ENCODE peak calls at places on chromosomes 3 and 15, in five cellular contexts. One of them, this sample, is unnamed.

GRCh38 chr15:67472957-67473356 is 48.0 kb upstream of the C15orf61 start:
- DNase-seq in left ventricle myocardium inferior: no peak
- DNase-seq in endodermal cell: no peak
- DNase-seq in stomach: no peak
- DNase-seq in fibroblast of pulmonary artery: no peak
- DNase-seq in this sample: peak

GRCh38 chr3:141380279-141380678 is 12.0 kb downstream of the ZBTB38 start:
- DNase-seq in left ventricle myocardium inferior: no peak
- DNase-seq in endodermal cell: no peak
- DNase-seq in stomach: no peak
- DNase-seq in fibroblast of pulmonary artery: no peak
- DNase-seq in this sample: no peak

GRCh38 chr3:6540981-6541380 is 319.9 kb upstream of the GRM7 start:
- DNase-seq in left ventricle myocardium inferior: no peak
- DNase-seq in endodermal cell: no peak
- DNase-seq in stomach: no peak
- DNase-seq in fibroblast of pulmonary artery: no peak
- DNase-seq in this sample: no peak

GRCh38 chr3:47641739-47642138 is 63.1 kb upstream of the CSPG5 start:
- DNase-seq in left ventricle myocardium inferior: no peak
- DNase-seq in endodermal cell: no peak
- DNase-seq in stomach: no peak
- DNase-seq in fibroblast of pulmonary artery: no peak
- DNase-seq in this sample: no peak

GRCh38 chr3:45442679-45443214 is 54.4 kb downstream of the LARS2 start:
- DNase-seq in left ventricle myocardium inferior: no peak
- DNase-seq in endodermal cell: no peak
- DNase-seq in stomach: no peak
- DNase-seq in fibroblast of pulmonary artery: no peak
- DNase-seq in this sample: no peak

GRCh38 chr3:130906374-130906995 is 12.6 kb downstream of the ATP2C1 start:
- DNase-seq in left ventricle myocardium inferior: no peak
- DNase-seq in endodermal cell: no peak
- DNase-seq in stomach: no peak
- DNase-seq in fibroblast of pulmonary artery: peak
- DNase-seq in this sample: peak

GRCh38 chr15:48244923-48245322 is 38.8 kb downstream of the SLC12A1 start:
- DNase-seq in left ventricle myocardium inferior: no peak
- DNase-seq in endodermal cell: no peak
- DNase-seq in stomach: no peak
- DNase-seq in fibroblast of pulmonary artery: peak
- DNase-seq in this sample: peak

GRCh38 chr3:58672451-58672850 is 5.9 kb upstream of the FAM3D start:
- DNase-seq in left ventricle myocardium inferior: no peak
- DNase-seq in endodermal cell: no peak
- DNase-seq in stomach: peak
- DNase-seq in fibroblast of pulmonary artery: no peak
- DNase-seq in this sample: no peak

GRCh38 chr3:156120528-156121251 is at the start of gene KCNAB1:
- DNase-seq in left ventricle myocardium inferior: no peak
- DNase-seq in endodermal cell: peak
- DNase-seq in stomach: no peak
- DNase-seq in fibroblast of pulmonary artery: no peak
- DNase-seq in this sample: no peak

GRCh38 chr15:98830034-98830634 is 177.5 kb downstream of the PGPEP1L start:
- DNase-seq in left ventricle myocardium inferior: no peak
- DNase-seq in endodermal cell: peak
- DNase-seq in stomach: no peak
- DNase-seq in fibroblast of pulmonary artery: no peak
- DNase-seq in this sample: no peak

DNA sequence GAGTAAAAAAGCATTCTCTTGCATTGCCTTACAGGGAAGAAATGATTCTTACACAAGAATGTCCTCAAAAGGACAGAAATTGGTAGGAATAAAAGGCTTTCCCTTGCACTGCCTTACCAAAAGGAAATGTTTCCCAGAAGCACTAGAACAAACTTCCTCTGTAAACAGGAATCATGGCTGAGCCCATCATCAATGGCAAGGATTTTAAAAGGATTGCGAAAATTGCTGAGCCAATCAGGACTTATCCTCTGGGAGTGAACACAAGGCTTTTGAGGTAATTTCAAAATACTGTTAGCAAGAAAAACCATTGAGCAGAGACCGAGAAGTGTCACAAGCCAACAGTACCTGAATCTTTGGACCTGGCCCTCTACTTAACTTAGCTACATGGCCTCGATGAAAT is 897.3 kb downstream of the ROBO1 start:
- DNase-seq in left ventricle myocardium inferior: no peak
- DNase-seq in endodermal cell: no peak
- DNase-seq in stomach: no peak
- DNase-seq in fibroblast of pulmonary artery: peak
- DNase-seq in this sample: no peak
- TF ChIP-seq CTCF in left ventricle myocardium inferior: no peak
- TF ChIP-seq CTCF in endodermal cell: no peak
- TF ChIP-seq CTCF in stomach: no peak
- TF ChIP-seq CTCF in fibroblast of pulmonary artery: no peak
- TF ChIP-seq CTCF in this sample: no peak

DNA sequence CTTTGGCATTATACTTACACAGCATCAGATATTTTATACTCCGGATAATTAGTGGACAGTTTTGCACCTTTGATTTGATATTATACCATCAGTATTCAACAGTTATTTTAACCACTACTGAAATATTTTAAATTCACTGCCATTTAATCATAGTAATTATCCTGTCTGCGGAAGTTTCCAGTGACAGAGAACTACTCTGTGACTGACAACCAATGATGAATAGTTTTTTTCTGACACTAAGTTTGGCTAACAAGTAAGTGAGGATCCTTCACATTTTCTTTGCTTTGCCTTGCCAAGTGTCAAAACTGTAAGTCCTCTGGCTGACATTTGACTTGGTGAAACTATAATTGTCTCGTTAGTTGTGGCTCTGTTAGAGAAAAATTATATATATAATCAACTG is 30.5 kb upstream of the GOLGA8B start:
- DNase-seq in left ventricle myocardium inferior: no peak
- DNase-seq in endodermal cell: no peak
- DNase-seq in stomach: no peak
- DNase-seq in fibroblast of pulmonary artery: no peak
- DNase-seq in this sample: no peak
- H3K4me3 ChIP-seq in left ventricle myocardium inferior: no peak
- H3K4me3 ChIP-seq in endodermal cell: no peak
- H3K4me3 ChIP-seq in stomach: no peak
- H3K4me3 ChIP-seq in fibroblast of pulmonary artery: no peak
- H3K4me3 ChIP-seq in this sample: no peak

GRCh38 chr3:43345246-43345645 is 58.9 kb downstream of the SNRK start:
- DNase-seq in left ventricle myocardium inferior: no peak
- DNase-seq in endodermal cell: no peak
- DNase-seq in stomach: no peak
- DNase-seq in fibroblast of pulmonary artery: no peak
- DNase-seq in this sample: no peak

GRCh38 chr3:43346990-43347749 is 60.8 kb downstream of the SNRK start:
- DNase-seq in left ventricle myocardium inferior: no peak
- DNase-seq in endodermal cell: no peak
- DNase-seq in stomach: no peak
- DNase-seq in fibroblast of pulmonary artery: no peak
- DNase-seq in this sample: no peak

GRCh38 chr3:43347774-43348173 is 61.4 kb downstream of the SNRK start:
- DNase-seq in left ventricle myocardium inferior: no peak
- DNase-seq in endodermal cell: no peak
- DNase-seq in stomach: no peak
- DNase-seq in fibroblast of pulmonary artery: no peak
- DNase-seq in this sample: no peak

GRCh38 chr3:43344520-43344919 is 58.2 kb downstream of the SNRK start:
- DNase-seq in left ventricle myocardium inferior: no peak
- DNase-seq in endodermal cell: no peak
- DNase-seq in stomach: no peak
- DNase-seq in fibroblast of pulmonary artery: no peak
- DNase-seq in this sample: no peak

DNA sequence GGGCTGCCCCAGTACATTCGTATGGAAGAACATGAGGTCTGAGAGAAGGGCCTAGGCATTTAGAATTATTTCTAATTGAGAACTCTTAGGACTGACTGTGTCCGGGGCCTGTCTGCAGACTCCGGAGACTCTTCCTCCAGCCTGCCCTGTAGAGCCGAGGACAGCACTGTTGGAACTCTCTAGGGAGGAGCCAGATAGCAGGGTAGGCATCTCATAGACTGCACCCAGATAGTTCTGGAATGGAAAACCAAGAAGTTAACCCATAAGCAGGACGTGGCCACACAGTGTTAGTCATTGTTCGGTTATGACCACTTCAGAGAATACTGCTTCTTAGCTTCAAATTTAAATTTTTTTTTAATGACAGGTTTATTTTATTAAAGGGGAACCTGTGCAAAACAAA is 59.5 kb downstream of the SNRK start:
- DNase-seq in left ventricle myocardium inferior: no peak
- DNase-seq in endodermal cell: no peak
- DNase-seq in stomach: no peak
- DNase-seq in fibroblast of pulmonary artery: peak
- DNase-seq in this sample: no peak
- TF ChIP-seq CTCF in left ventricle myocardium inferior: no peak
- TF ChIP-seq CTCF in endodermal cell: no peak
- TF ChIP-seq CTCF in stomach: no peak
- TF ChIP-seq CTCF in fibroblast of pulmonary artery: no peak
- TF ChIP-seq CTCF in this sample: no peak

DNA sequence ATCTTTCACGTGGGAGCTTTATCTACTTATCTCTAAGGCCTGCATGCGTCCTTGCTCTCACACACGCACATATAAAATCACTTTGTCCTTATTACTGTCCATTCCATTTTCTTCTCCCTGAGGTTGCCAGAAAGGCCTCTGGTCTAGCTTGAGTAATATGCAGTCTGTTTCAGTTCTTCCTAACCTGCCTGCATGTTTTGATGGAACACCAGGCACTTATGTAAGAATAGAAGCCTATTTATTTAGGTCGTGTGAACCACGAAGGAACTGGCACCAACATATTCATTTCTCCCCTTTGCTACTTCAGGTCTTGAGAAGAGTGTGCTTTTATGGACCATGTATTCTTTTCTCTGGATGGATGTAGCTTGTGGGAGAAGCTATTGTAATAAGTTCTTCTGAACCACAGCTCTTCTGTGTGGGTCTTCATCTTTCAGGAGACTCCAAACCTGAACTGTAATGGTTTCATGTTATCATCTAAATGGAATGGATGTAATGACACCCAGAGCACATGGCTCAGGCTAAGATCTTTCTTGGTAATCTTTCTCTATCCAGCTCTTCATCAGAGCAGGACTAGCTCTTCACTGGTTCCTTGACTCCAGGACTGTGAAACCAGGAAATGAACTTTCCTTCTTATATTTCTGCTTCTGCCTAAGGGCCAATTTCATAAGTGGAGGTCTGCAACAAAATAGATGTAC is 53.8 kb downstream of the UBE2E2 start:
- DNase-seq in left ventricle myocardium inferior: no peak
- DNase-seq in endodermal cell: no peak
- DNase-seq in stomach: no peak
- DNase-seq in fibroblast of pulmonary artery: no peak
- DNase-seq in this sample: no peak
- H3K4me3 ChIP-seq in left ventricle myocardium inferior: no peak
- H3K4me3 ChIP-seq in endodermal cell: no peak
- H3K4me3 ChIP-seq in stomach: no peak
- H3K4me3 ChIP-seq in fibroblast of pulmonary artery: no peak
- H3K4me3 ChIP-seq in this sample: no peak

DNA sequence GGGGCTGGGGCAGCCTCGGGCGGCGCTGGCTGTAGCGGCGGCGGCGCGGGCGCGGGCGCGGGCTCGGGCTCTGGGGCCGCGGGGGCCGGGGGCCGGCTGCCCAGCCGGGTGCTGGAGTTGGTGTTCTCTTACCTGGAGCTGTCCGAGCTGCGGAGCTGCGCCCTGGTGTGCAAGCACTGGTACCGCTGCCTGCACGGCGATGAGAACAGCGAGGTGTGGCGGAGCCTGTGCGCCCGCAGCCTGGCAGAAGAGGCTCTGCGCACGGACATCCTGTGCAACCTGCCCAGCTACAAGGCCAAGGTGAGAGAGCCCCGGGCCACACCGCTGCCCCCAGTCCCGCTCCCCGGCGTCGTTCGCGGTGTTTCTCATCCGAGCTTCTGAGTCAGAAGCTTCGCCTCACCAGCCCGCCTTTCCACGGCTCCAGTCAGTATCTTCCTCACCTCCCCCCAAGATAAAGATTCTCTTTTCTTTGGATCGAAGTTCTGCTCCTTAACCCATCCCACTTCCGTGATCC is 600 bp downstream of the FBXO45 start:
- DNase-seq in left ventricle myocardium inferior: peak
- DNase-seq in endodermal cell: peak
- DNase-seq in stomach: peak
- DNase-seq in fibroblast of pulmonary artery: peak
- DNase-seq in this sample: peak
- TF ChIP-seq CTCF in left ventricle myocardium inferior: no peak
- TF ChIP-seq CTCF in endodermal cell: no peak
- TF ChIP-seq CTCF in stomach: no peak
- TF ChIP-seq CTCF in fibroblast of pulmonary artery: no peak
- TF ChIP-seq CTCF in this sample: peak

DNA sequence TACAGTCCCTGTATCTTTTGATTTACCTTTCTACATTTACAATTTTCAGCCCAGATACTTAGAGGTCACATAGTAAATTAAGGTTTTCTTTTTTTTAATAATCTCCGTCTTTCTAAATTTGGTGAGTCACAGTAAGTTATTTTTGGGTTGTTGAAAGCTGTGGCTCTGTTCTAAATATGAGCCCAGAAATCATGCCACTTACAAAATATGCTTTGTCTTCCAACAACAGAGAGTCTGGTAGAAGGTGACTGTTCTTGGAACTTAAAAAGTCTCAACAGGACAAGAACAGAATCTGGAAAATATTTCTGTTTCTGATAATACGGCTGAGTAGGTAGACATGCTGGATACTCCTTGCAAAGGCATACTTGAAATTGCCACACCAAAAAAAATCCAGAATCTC is 16.0 kb downstream of the GOLGA8S start:
- DNase-seq in left ventricle myocardium inferior: no peak
- DNase-seq in endodermal cell: no peak
- DNase-seq in stomach: no peak
- DNase-seq in fibroblast of pulmonary artery: no peak
- DNase-seq in this sample: no peak
- H3K4me3 ChIP-seq in left ventricle myocardium inferior: peak
- H3K4me3 ChIP-seq in endodermal cell: no peak
- H3K4me3 ChIP-seq in stomach: no peak
- H3K4me3 ChIP-seq in fibroblast of pulmonary artery: no peak
- H3K4me3 ChIP-seq in this sample: no peak

GRCh38 chr3:32947466-32948238 is 3.8 kb upstream of the CCR4 start:
- DNase-seq in left ventricle myocardium inferior: peak
- DNase-seq in endodermal cell: peak
- DNase-seq in stomach: peak
- DNase-seq in fibroblast of pulmonary artery: peak
- DNase-seq in this sample: peak
- TF ChIP-seq CTCF in left ventricle myocardium inferior: peak
- TF ChIP-seq CTCF in endodermal cell: peak
- TF ChIP-seq CTCF in stomach: peak
- TF ChIP-seq CTCF in fibroblast of pulmonary artery: peak
- TF ChIP-seq CTCF in this sample: peak

This sample was measured in fibroblast of the aortic adventitia.